ENCODE peak calls at places on chromosomes 5 and 9, in seven cellular contexts. C is hypothalamus, L is LoVo, G is GM18507, B is posterior vena cava, J is tibial artery, F is amniotic stem cell. Y is an unnamed sample.

GRCh38 chr5:32507738-32508434 is 63.3 kb upstream of the ZFR start:
- DNase-seq in C (no peak), L (peak; percentile 20), G (no peak), B (no peak), J (no peak), F (no peak), Y (peak; percentile 80)

GRCh38 chr9:93295031-93295430 is 111.1 kb downstream of the WNK2 start:
- DNase-seq in C (no peak), L (no peak), G (no peak), B (no peak), J (no peak), F (no peak), Y (no peak)

GRCh38 chr5:76457685-76458491 is 54.8 kb downstream of the IQGAP2 start:
- DNase-seq in C (no peak), L (peak; percentile 58), G (no peak), B (no peak), J (no peak), F (no peak), Y (no peak)

GRCh38 chr9:4604678-4605095 is 57.4 kb upstream of the PLPP6 start:
- DNase-seq in C (no peak), L (peak; percentile 70), G (peak; percentile 53), B (no peak), J (peak; percentile 72), F (peak; percentile 29), Y (peak; percentile 79)

GRCh38 chr9:108290839-108291585 is 564.8 kb downstream of the ACTL7B start:
- DNase-seq in C (no peak), L (no peak), G (no peak), B (no peak), J (no peak), F (peak; percentile 24), Y (no peak)

GRCh38 chr9:87516222-87516930 is 18.7 kb downstream of the DAPK1 start:
- DNase-seq in C (no peak), L (no peak), G (no peak), B (peak; percentile 87), J (peak; percentile 69), F (no peak), Y (peak; percentile 71)

GRCh38 chr5:38551020-38552017 is 5.1 kb downstream of the LIFR start:
- DNase-seq in C (no peak), L (no peak), G (no peak), B (no peak), J (peak; percentile 34), F (peak; percentile 32), Y (no peak)

GRCh38 chr9:2726620-2727335 is 9.5 kb downstream of the KCNV2 start:
- DNase-seq in C (no peak), L (no peak), G (no peak), B (no peak), J (no peak), F (no peak), Y (no peak)

GRCh38 chr5:4028384-4028783 is 432.8 kb downstream of the IRX1 start:
- DNase-seq in C (no peak), L (no peak), G (no peak), B (no peak), J (no peak), F (no peak), Y (no peak)

GRCh38 chr9:69357854-69358220 is 32.8 kb downstream of the ENTREP1 start:
- DNase-seq in C (no peak), L (no peak), G (no peak), B (no peak), J (no peak), F (no peak), Y (no peak)

GRCh38 chr5:78638973-78639669 is 9.5 kb downstream of the LHFPL2 start:
- DNase-seq in C (no peak), L (no peak), G (no peak), B (no peak), J (no peak), F (no peak), Y (no peak)